ENCODE peak calls at places on chromosomes 11 and 22, in four cellular contexts. G is CD8-positive, alpha-beta T cell; Z is AG04449; N is PC-9. R is an unnamed sample.

GRCh38 chr11:23948831-23949230 is 548.0 kb upstream of the LUZP2 start:
- DNase-seq in N (no peak), Z (no peak), G (no peak), R (no peak)

GRCh38 chr22:17978027-17978426 is 46.3 kb downstream of the MICAL3 start:
- DNase-seq in Z (no peak), N (no peak), G (no peak), R (no peak)

GRCh38 chr11:2566223-2567025 is 121.6 kb downstream of the KCNQ1 start:
- DNase-seq in Z (no peak), N (no peak), G (no peak), R (no peak)

GRCh38 chr11:127003260-127003981 is 2.9 kb upstream of the KIRREL3 start:
- DNase-seq in N (no peak), Z (no peak), G (no peak), R (no peak)

GRCh38 chr22:26642465-26643367 is 14.7 kb upstream of the MIAT start:
- DNase-seq in G (peak), N (no peak), Z (no peak), R (no peak)

GRCh38 chr11:116231540-116231939 is 541.2 kb downstream of the BUD13 start:
- DNase-seq in Z (no peak), G (no peak), N (no peak), R (no peak)

GRCh38 chr22:29202231-29203192 is 3.2 kb upstream of the EMID1 start:
- DNase-seq in Z (no peak), G (no peak), N (no peak), R (no peak)

GRCh38 chr11:34570584-34570983 is 50.3 kb upstream of the EHF start:
- DNase-seq in N (peak), G (no peak), Z (no peak), R (no peak)

GRCh38 chr11:120688166-120688565 is 176.6 kb downstream of the GRIK4 start:
- DNase-seq in G (no peak), Z (no peak), N (no peak), R (no peak)

GRCh38 chr11:71563401-71563800 is 2.0 kb upstream of the KRTAP5-10 start:
- DNase-seq in G (no peak), N (no peak), Z (peak), R (no peak)

GRCh38 chr11:17877886-17878285 is 135.0 kb downstream of the SERGEF start:
- DNase-seq in G (no peak), Z (no peak), N (no peak), R (no peak)

DNA sequence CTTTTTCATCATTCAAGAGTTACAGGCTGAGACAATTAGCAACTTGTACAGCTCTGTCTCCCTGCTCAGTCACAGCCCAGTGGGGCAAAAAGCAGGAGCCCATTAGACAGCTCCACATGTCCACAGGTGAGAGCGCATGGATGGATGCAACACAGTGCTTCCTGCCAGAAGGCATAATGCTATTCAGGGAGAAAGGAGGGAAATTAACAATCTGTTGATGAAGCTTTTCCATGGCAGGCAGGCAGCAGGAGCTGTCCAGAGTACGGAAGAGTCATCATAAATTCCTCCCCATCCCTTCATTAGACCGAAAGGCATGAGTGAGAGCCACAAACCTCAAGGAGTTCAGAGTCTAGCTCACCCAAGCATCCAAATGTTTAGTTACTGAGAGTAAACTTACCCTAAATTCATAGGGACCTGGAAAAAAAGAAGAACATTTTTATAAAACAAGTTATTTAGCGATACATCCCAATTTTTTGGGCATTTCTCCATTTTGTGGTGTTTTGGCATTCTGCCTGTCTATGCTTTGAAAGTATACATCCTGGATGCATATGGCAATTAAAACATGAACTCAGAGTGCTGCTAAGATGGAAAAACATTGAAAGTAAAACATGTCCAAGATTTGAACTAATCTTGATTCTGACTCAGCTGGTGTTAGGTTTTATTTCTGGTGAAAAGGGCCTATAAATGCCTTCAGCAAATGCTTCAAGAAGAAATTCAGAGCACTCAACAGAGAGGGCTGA is 428.1 kb downstream of the OPCML start:
- DNase-seq in N (no peak), Z (no peak), G (no peak), R (no peak)
- H3K4me3 ChIP-seq in N (no peak), Z (no peak), G (no peak), R (no peak)

GRCh38 chr11:63592975-63593395 is 21.2 kb downstream of the PLAAT3 start:
- DNase-seq in Z (no peak), G (no peak), N (no peak), R (no peak)
- TF ChIP-seq CTCF in Z (peak), G (no peak), N (peak), R (peak)

GRCh38 chr11:132943325-132943736 is 589.0 kb downstream of the OPCML start:
- DNase-seq in Z (no peak), N (no peak), G (no peak), R (no peak)

GRCh38 chr11:132943737-132944556 is 588.4 kb downstream of the OPCML start:
- DNase-seq in N (no peak), Z (no peak), G (no peak), R (no peak)

GRCh38 chr11:132941761-132942160 is 590.5 kb downstream of the OPCML start:
- DNase-seq in Z (no peak), G (no peak), N (no peak), R (no peak)

GRCh38 chr11:132941024-132941646 is 591.2 kb downstream of the OPCML start:
- DNase-seq in G (no peak), Z (no peak), N (no peak), R (no peak)

DNA sequence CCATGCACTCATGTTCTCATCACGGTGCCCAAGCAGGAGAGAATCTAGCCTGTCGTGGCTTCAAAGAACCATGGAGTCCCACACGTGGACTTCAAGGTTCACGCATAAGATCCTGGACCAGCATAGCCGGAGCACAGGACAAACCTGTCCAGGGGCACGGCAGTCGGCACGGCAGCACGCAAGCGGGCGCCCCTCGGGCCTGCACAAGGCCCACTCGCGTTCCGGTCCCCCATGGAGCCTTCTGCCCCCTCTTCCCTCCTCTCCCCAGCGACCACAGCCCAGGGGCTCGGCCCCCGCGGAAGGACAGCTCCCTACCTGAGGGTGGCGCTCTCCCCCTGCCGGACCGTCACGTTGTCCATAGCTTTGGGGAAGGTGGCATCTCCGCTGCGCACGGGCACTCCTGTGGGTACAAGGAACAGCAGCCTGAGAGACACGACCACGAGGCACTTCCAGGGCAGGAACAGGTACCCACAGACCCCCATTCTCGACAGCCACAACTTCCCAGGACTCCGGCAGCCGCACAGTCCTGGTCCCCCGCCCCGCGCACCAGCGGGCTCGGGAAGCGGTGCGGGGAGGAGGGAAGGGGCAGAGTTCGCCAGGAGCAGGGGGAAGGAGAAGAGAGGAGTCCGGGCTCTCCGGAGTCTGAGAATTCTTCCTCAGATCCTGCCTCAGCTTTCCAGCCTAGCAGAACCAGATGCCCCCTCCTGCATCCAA is 589.5 kb downstream of the OPCML start:
- DNase-seq in N (no peak), Z (no peak), G (no peak), R (no peak)
- H3K4me3 ChIP-seq in N (no peak), Z (peak), G (no peak), R (no peak)

GRCh38 chr11:7536102-7536501 is 22.3 kb downstream of the PPFIBP2 start:
- DNase-seq in Z (no peak), N (no peak), G (no peak), R (no peak)
- TF ChIP-seq CTCF in Z (no peak), N (no peak), G (peak), R (peak)

DNA sequence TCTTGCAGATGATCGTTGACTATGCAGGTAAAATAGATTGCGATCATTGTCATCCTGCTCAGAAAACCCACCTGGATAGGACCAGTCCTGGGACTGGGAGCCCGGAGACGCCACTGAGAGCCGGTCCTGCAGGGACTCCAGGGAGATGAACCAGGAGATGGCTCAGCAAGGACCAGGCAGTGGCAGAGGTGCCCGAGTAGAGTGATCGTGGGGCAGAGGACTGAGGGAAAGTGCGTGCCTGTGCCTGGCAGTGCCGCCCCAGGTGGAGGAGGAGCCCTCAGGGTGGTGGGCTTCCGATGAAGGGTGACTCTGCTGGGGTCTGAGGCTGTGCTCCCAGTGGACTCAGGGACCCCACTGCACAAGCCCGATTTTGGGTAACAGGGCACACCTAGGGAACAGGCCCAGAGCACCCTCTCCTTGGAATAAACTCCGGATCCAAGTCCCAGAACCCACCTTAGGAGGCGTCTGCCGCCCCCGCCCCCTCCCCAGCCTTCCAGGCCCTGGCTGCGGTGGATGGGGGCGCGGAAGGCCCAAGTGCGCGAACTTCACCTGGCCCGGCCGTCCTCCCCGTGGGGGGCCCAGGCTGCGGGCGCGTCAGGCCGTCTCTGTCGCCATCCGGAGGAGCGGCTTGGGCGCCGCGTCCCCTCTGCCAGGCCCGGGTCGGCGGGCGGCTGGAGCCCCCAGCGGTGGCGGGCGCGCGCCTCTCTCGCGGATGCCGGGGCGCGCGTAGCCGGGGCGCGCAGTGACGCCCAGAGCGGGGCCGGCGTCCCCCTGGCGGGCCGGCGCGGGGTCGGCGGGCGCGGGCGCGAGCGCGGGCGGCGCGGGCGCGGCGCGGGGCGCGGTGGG is 1338.8 kb downstream of the BRD1 start:
- DNase-seq in G (no peak), N (no peak), Z (no peak), R (no peak)
- H3K4me3 ChIP-seq in G (no peak), N (no peak), Z (peak), R (no peak)

R was measured in LNCaP clone FGC.